ENCODE peak calls at places on chromosomes 12 and 14, in seven cellular contexts. Q, D, T, U, E, P and R are unnamed samples.

GRCh38 chr12:55670213-55670730 is 33.6 kb downstream of the OR10P1 start:
- DNase-seq in Q (no peak), D (no peak), T (no peak), U (no peak), E (peak), P (no peak), R (no peak)

GRCh38 chr12:2776129-2776806 is 18.5 kb upstream of the FKBP4 start:
- DNase-seq in Q (no peak), D (no peak), T (no peak), U (no peak), E (no peak), P (no peak), R (no peak)

GRCh38 chr14:103391048-103391447 is 5.8 kb downstream of the MARK3 start:
- DNase-seq in Q (no peak), D (peak), T (peak), U (peak), E (no peak), P (peak), R (peak)

GRCh38 chr12:21528953-21529352 is 2.9 kb downstream of the SPX start:
- DNase-seq in Q (no peak), D (no peak), T (no peak), U (no peak), E (no peak), P (peak), R (peak)

GRCh38 chr14:37061697-37062096 is 110.7 kb downstream of the SLC25A21 start:
- DNase-seq in Q (no peak), D (no peak), T (no peak), U (no peak), E (no peak), P (no peak), R (no peak)

GRCh38 chr12:91999823-92000222 is 145.8 kb downstream of the BTG1 start:
- DNase-seq in Q (no peak), D (no peak), T (no peak), U (no peak), E (no peak), P (no peak), R (no peak)

GRCh38 chr12:50547742-50548141 is 43.0 kb downstream of the DIP2B start:
- DNase-seq in Q (no peak), D (no peak), T (no peak), U (no peak), E (no peak), P (no peak), R (no peak)

GRCh38 chr12:124188561-124189405 is 106.1 kb upstream of the RFLNA start:
- DNase-seq in Q (peak), D (no peak), T (no peak), U (no peak), E (peak), P (peak), R (no peak)

GRCh38 chr14:69643430-69644200 is 32.2 kb downstream of the SUSD6 start:
- DNase-seq in Q (peak), D (peak), T (peak), U (peak), E (no peak), P (peak), R (no peak)

GRCh38 chr12:18837025-18837424 is 99.1 kb downstream of the CAPZA3 start:
- DNase-seq in Q (no peak), D (peak), T (peak), U (peak), E (no peak), P (no peak), R (peak)

GRCh38 chr12:15688838-15689237 is 100.3 kb downstream of the EPS8 start:
- DNase-seq in Q (no peak), D (no peak), T (no peak), U (no peak), E (no peak), P (peak), R (peak)
- H3K4me3 ChIP-seq in Q (peak), D (no peak), T (no peak), U (no peak), E (peak), P (peak), R (no peak)

GRCh38 chr12:61804301-61804700 is 455.9 kb upstream of the USP15 start:
- DNase-seq in Q (no peak), D (no peak), T (no peak), U (no peak), E (no peak), P (no peak), R (no peak)
- H3K4me3 ChIP-seq in Q (no peak), D (no peak), T (no peak), U (no peak), E (no peak), P (no peak), R (no peak)

GRCh38 chr14:51395361-51395849 is 155.4 kb downstream of the TMX1 start:
- DNase-seq in Q (peak), D (peak), T (peak), U (peak), E (no peak), P (peak), R (peak)

GRCh38 chr14:51398898-51399297 is 158.9 kb downstream of the TMX1 start:
- DNase-seq in Q (no peak), D (peak), T (peak), U (peak), E (no peak), P (peak), R (peak)

GRCh38 chr14:51394804-51395203 is 154.8 kb downstream of the TMX1 start:
- DNase-seq in Q (no peak), D (peak), T (no peak), U (no peak), E (no peak), P (no peak), R (no peak)

GRCh38 chr14:51394391-51394790 is 154.3 kb downstream of the TMX1 start:
- DNase-seq in Q (no peak), D (peak), T (peak), U (peak), E (no peak), P (peak), R (peak)

DNA sequence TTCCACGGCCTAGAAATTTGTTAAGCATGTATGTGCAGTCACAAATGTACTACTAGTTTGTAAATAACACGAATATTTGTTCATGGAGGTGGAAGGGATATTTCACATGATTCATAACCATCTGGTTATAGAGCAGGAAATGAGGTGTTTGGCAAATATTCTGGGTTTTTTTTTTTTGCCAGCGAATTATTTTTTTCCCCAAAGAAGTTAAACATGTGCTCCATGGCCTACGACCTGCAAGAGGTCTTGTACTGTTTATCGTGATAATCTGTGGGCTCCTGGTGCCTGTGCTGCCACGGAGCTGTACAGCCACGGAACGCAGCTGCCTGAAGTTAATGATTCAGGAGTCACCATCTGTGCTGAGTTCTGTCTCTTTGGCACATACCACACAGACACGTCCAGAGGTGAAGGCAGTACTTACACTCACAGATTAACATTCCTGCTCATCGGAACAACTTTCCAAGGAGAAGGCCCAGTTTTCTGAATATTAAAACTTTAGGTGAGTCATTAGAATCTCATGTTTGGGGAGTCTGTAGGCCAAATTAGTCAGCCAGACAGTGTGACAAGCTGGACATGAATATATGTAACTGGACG is 156.3 kb downstream of the TMX1 start:
- DNase-seq in Q (no peak), D (peak), T (peak), U (peak), E (no peak), P (peak), R (peak)
- H3K4me3 ChIP-seq in Q (no peak), D (peak), T (no peak), U (no peak), E (no peak), P (no peak), R (no peak)

DNA sequence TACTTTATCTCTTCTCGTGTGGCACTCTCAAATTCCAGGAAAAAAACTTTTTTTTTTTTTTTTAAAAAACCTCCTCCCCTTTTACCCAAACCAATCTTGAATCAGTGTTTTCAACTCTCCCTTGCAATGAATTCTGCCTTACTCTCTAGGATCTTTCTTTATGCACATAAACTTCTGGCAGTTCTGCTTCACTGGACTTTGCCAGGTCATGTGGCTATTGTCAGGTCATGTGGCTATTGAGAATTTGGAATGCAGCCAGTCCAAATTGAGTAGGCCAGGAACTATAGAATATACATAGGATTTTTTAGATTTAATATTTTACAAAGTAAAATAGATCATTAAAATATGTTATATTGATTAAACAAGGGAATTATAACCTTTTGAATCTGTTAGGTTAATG is 218.2 kb downstream of the TMTC3 start:
- DNase-seq in Q (no peak), D (no peak), T (no peak), U (no peak), E (no peak), P (no peak), R (no peak)
- H3K4me3 ChIP-seq in Q (no peak), D (no peak), T (no peak), U (no peak), E (no peak), P (no peak), R (no peak)

DNA sequence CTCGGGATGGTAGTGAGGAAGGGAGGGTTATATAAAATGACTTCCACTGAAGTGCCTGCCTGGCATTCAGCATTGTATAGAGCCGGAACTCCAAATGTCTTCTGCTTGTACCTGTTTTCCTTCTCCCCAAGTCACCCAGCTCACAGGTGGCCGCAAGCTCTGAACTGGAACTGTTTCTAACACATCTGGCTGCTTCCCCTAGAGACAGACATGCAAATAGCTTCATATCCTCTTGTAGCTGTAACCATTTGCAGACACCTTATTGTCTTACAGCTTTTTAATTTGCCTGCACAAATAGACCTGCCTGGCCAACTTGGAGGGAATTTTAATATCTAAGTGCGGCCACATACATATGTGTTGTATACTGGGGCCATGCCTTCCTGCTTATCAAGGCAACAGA is 126.0 kb downstream of the CHST11 start:
- DNase-seq in Q (no peak), D (no peak), T (no peak), U (no peak), E (no peak), P (no peak), R (no peak)
- H3K4me3 ChIP-seq in Q (no peak), D (no peak), T (no peak), U (no peak), E (no peak), P (no peak), R (no peak)

GRCh38 chr12:121205491-121205890 is 4.4 kb upstream of the P2RX4 start:
- DNase-seq in Q (no peak), D (no peak), T (no peak), U (no peak), E (no peak), P (no peak), R (no peak)
- H3K4me3 ChIP-seq in Q (no peak), D (no peak), T (no peak), U (no peak), E (no peak), P (no peak), R (no peak)

GRCh38 chr14:57392830-57393229 is 2.4 kb downstream of the NAA30 start:
- DNase-seq in Q (no peak), D (no peak), T (no peak), U (no peak), E (no peak), P (no peak), R (no peak)
- H3K4me3 ChIP-seq in Q (peak), D (peak), T (peak), U (peak), E (peak), P (peak), R (peak)

GRCh38 chr12:48004039-48004940 is at the start of gene COL2A1:
- DNase-seq in Q (no peak), D (peak), T (peak), U (peak), E (peak), P (no peak), R (peak)
- H3K4me3 ChIP-seq in Q (peak), D (no peak), T (peak), U (peak), E (peak), P (no peak), R (no peak)